ENCODE peak calls at places on chromosome 6, in five cellular contexts. G, W, X, J and M are unnamed samples.

GRCh38 chr6:160270347-160270746 is 11.7 kb upstream of the SLC22A2 start:
- DNase-seq in G (no peak), W (no peak), X (no peak), J (no peak), M (no peak)

GRCh38 chr6:3324262-3324942 is 65.7 kb downstream of the PSMG4 start:
- DNase-seq in G (peak), W (no peak), X (peak), J (no peak), M (no peak)

GRCh38 chr6:26520088-26520839 is 17.9 kb upstream of the HMGN4 start:
- DNase-seq in G (no peak), W (no peak), X (no peak), J (no peak), M (no peak)

GRCh38 chr6:130282234-130282995 is 59.7 kb upstream of the SAMD3 start:
- DNase-seq in G (peak), W (no peak), X (no peak), J (no peak), M (no peak)

GRCh38 chr6:164121527-164121926 is 707.0 kb downstream of the QKI start:
- DNase-seq in G (no peak), W (no peak), X (no peak), J (no peak), M (no peak)

GRCh38 chr6:140401666-140402255 is 1027.3 kb upstream of the CITED2 start:
- DNase-seq in G (no peak), W (no peak), X (no peak), J (no peak), M (no peak)

GRCh38 chr6:57033228-57033627 is 13.3 kb upstream of the KIAA1586 start:
- DNase-seq in G (no peak), W (no peak), X (no peak), J (no peak), M (no peak)

GRCh38 chr6:23537828-23538227 is 588.2 kb upstream of the NRSN1 start:
- DNase-seq in G (no peak), W (no peak), X (no peak), J (no peak), M (no peak)

GRCh38 chr6:128807577-128807976 is 75.4 kb upstream of the LAMA2 start:
- DNase-seq in G (peak), W (no peak), X (no peak), J (no peak), M (peak)

GRCh38 chr6:139569561-139569960 is 195.1 kb upstream of the CITED2 start:
- DNase-seq in G (peak), W (no peak), X (no peak), J (no peak), M (no peak)

GRCh38 chr6:157631838-157632237 is 191.2 kb upstream of the SNX9 start:
- DNase-seq in G (no peak), W (no peak), X (no peak), J (no peak), M (no peak)

GRCh38 chr6:53280207-53280606 is 68.5 kb downstream of the ELOVL5 start:
- DNase-seq in G (no peak), W (no peak), X (no peak), J (no peak), M (no peak)

GRCh38 chr6:140379919-140380318 is 1005.5 kb upstream of the CITED2 start:
- DNase-seq in G (peak), W (no peak), X (no peak), J (no peak), M (no peak)

GRCh38 chr6:3383525-3383924 is 73.3 kb downstream of the SLC22A23 start:
- DNase-seq in G (peak), W (no peak), X (no peak), J (no peak), M (no peak)

GRCh38 chr6:112927641-112928040 is 580.5 kb downstream of the RFPL4B start:
- DNase-seq in G (no peak), W (no peak), X (no peak), J (no peak), M (no peak)

GRCh38 chr6:110852769-110853168 is 21.8 kb upstream of the AMD1 start:
- DNase-seq in G (no peak), W (no peak), X (no peak), J (no peak), M (no peak)

GRCh38 chr6:170091000-170091638 is 199.8 kb downstream of the DLL1 start:
- DNase-seq in G (no peak), W (peak), X (no peak), J (no peak), M (no peak)

GRCh38 chr6:118774596-118774995 is 119.4 kb upstream of the ASF1A start:
- DNase-seq in G (no peak), W (no peak), X (no peak), J (no peak), M (no peak)

GRCh38 chr6:113464959-113465358 is 392.2 kb upstream of the MARCKS start:
- DNase-seq in G (peak), W (no peak), X (no peak), J (no peak), M (no peak)

GRCh38 chr6:146595981-146596731 is 2.6 kb upstream of the ADGB start:
- DNase-seq in G (no peak), W (no peak), X (no peak), J (no peak), M (no peak)

GRCh38 chr6:54248994-54249393 is 59.2 kb upstream of the TINAG start:
- DNase-seq in G (no peak), W (no peak), X (no peak), J (no peak), M (no peak)

GRCh38 chr6:45685076-45685475 is 307.3 kb upstream of the SUPT3H start:
- DNase-seq in G (no peak), W (no peak), X (no peak), J (no peak), M (no peak)

GRCh38 chr6:76026101-76026500 is 46.4 kb downstream of the IMPG1 start:
- DNase-seq in G (peak), W (peak), X (no peak), J (no peak), M (peak)

GRCh38 chr6:49551126-49551865 is 828 bp downstream of the C6orf141 start:
- DNase-seq in G (peak), W (peak), X (no peak), J (peak), M (peak)

GRCh38 chr6:79640146-79641111 is 9.3 kb downstream of the SH3BGRL2 start:
- DNase-seq in G (no peak), W (no peak), X (no peak), J (no peak), M (no peak)

GRCh38 chr6:42227173-42227850 is 9.7 kb upstream of the MRPS10 start:
- DNase-seq in G (no peak), W (no peak), X (no peak), J (no peak), M (no peak)

GRCh38 chr6:140480852-140481251 is 1106.4 kb upstream of the CITED2 start:
- DNase-seq in G (no peak), W (no peak), X (no peak), J (no peak), M (no peak)

GRCh38 chr6:119799633-119800032 is 450.1 kb upstream of the MAN1A1 start:
- DNase-seq in G (no peak), W (no peak), X (no peak), J (no peak), M (no peak)

GRCh38 chr6:110619275-110619908 is 143.0 kb upstream of the SLC22A16 start:
- DNase-seq in G (no peak), W (no peak), X (no peak), J (no peak), M (no peak)

GRCh38 chr6:168525926-168526630 is 85.1 kb downstream of the SMOC2 start:
- DNase-seq in G (no peak), W (no peak), X (peak), J (no peak), M (no peak)

GRCh38 chr6:10381133-10381829 is 33.6 kb downstream of the TFAP2A start:
- DNase-seq in G (no peak), W (peak), X (no peak), J (peak), M (no peak)

GRCh38 chr6:37679539-37680476 is 17.9 kb downstream of the MDGA1 start:
- DNase-seq in G (no peak), W (no peak), X (no peak), J (no peak), M (no peak)

GRCh38 chr6:169866668-169867521 is 115.5 kb downstream of the ERMARD start:
- DNase-seq in G (no peak), W (peak), X (no peak), J (no peak), M (no peak)

GRCh38 chr6:142885182-142885867 is 59.7 kb downstream of the HIVEP2 start:
- DNase-seq in G (peak), W (no peak), X (peak), J (peak), M (peak)

GRCh38 chr6:123030292-123030691 is 34.3 kb downstream of the CLVS2 start:
- DNase-seq in G (no peak), W (no peak), X (no peak), J (no peak), M (no peak)

GRCh38 chr6:163708459-163708858 is 293.9 kb downstream of the QKI start:
- DNase-seq in G (no peak), W (no peak), X (no peak), J (no peak), M (no peak)

DNA sequence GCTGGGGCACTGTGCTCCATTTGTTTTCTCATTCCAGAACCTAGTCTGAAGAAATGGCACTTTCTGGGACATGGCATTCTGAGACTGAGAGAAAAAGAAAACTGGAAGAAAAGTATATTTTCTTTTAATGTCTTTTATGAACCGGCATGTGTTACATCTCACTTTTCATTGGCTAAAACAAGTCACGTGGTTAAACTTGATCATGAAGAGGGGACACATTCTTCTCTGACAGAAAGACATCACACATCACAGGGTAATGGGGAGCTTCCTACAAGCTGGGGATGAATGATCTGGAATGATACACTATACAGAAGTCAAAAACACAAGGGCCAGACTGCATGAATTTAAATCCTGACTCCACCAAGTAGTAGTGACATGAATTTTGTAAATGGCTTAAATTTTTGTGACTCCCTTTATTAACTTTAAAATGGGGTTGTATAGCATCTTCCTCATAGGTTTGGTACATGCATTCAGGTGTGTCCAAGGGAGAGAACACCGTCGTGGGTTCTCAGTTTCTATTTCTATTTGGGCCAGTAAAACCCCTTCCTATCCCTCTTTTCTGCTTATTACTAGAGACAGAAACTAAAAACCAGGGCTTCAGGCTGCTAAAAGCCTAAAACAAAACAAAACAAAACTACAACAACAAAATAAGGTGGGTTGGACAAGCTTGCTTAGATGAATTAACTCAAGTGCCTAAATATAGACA is 61.7 kb upstream of the GFRAL start:
- DNase-seq in G (no peak), W (no peak), X (no peak), J (no peak), M (no peak)
- H2BK12ac ChIP-seq in G (no peak), W (no peak), X (no peak), J (no peak), M (no peak)

GRCh38 chr6:32638521-32639219 is 1.5 kb downstream of the HLA-DQA1 start:
- DNase-seq in G (no peak), W (no peak), X (no peak), J (no peak), M (no peak)

GRCh38 chr6:32635526-32636123 is 1.6 kb upstream of the HLA-DQA1 start:
- DNase-seq in G (no peak), W (no peak), X (peak), J (no peak), M (no peak)

GRCh38 chr6:32637219-32637880 is at the start of gene HLA-DQA1:
- DNase-seq in G (no peak), W (no peak), X (peak), J (no peak), M (no peak)

GRCh38 chr6:32639440-32640394 is 2.5 kb downstream of the HLA-DQA1 start:
- DNase-seq in G (no peak), W (no peak), X (no peak), J (no peak), M (no peak)

DNA sequence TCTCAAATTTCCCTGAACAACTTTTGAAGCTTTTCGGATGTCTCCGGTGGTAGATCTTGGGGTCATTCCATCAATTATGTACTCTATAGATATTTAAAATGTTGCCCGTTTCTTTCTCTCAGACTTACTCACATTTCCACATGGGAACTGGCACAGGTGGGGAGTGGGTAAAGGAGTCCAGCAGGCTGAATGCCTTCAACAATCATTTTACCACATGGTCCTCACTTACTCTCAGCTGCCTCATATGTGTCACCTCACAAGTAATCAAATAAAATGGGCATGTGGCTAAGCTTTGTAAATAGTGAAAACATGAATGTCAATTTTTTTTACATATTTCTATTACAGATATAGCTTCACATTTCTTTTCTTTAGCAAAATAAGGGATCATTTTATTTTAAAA is 677 bp downstream of the HLA-DQA1 start:
- DNase-seq in G (no peak), W (no peak), X (no peak), J (no peak), M (no peak)
- H2BK12ac ChIP-seq in G (no peak), W (no peak), X (no peak), J (no peak), M (no peak)

GRCh38 chr6:152746172-152746553 is 4.4 kb upstream of the VIP start:
- DNase-seq in G (peak), W (no peak), X (no peak), J (no peak), M (no peak)
- H2BK12ac ChIP-seq in G (no peak), W (no peak), X (no peak), J (no peak), M (no peak)

DNA sequence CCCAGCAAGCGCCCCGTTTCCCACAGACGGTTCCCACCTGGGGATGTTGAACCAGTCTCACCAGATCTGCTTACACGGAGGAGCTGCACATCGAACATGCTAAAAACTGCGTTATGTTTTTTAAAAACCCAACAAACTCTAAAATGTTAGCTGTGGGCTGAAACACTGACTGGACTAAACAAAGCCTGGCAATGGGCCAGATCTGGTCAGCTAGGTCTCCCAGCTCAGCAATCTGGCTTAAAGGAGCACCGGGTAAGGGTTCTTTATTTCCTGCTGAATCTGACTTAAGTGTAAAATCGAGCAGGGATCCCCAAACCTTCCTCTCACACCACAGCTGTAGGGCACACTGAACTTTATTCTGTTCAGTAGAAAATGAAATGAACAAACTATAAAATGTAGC is 156.9 kb downstream of the FOXC1 start:
- DNase-seq in G (peak), W (no peak), X (no peak), J (no peak), M (no peak)
- H2BK12ac ChIP-seq in G (no peak), W (no peak), X (no peak), J (no peak), M (no peak)

DNA sequence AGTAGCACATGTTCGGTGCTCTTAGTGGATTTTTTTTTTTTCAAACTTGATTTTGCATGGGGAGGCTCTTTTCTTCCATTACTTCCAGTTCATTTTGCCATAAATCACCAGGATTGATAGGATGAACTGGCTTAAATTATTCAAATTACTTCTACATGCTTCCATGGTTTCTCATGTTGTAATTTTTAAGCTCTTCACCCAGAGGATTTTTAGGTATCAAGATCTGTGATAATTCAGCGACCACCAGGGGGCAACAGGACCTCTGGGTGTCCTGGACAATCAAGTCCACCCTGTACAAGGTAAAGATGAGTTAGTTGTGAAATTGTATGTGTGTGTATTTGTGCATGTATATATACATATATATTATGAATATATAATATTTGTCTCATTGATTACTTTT is 4.2 kb upstream of the EPHA7 start:
- DNase-seq in G (peak), W (peak), X (no peak), J (peak), M (peak)
- H2BK12ac ChIP-seq in G (no peak), W (no peak), X (no peak), J (no peak), M (no peak)

DNA sequence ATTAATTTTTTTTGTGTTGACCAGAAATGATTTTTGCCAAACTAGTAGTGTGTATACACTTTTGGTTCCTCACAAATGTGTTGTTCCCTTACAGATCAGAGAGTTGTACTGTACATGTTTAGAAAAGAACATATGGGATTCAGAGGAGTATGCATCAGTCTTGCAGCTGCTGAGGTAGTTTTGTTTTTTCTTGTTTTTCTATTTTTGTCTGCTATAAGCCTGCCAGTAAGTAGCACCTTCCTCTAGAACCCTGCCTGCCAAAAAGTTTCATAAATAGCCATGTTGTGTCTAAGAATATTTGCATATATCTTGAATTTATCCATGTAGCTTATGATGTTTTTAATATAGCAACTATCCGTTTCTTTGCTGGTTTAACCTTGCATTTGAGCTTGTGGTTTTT is 46.4 kb downstream of the ORC3 start:
- DNase-seq in G (no peak), W (no peak), X (no peak), J (no peak), M (no peak)
- H2BK12ac ChIP-seq in G (no peak), W (no peak), X (no peak), J (no peak), M (no peak)

DNA sequence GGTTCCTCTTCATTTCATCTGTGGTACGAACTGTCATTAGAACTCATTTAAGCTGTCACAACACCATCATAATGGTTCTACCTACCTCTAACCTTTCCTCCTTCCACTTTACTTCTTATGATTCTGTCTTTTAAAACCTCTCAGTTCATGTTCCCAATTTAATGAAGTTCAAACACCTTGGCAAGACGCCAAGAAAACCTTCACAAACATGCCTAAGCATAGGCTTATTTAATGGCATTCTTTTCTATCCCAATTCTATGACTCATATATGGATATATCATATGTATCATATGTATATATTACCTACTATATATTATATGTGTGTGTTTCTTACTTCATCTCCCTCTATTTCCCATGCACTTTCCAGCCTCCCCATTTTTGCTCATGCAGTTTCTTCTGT is 283.4 kb upstream of the TBX18 start:
- DNase-seq in G (no peak), W (no peak), X (no peak), J (no peak), M (no peak)
- H2BK12ac ChIP-seq in G (no peak), W (no peak), X (no peak), J (no peak), M (no peak)